ENCODE peak calls at places on chromosomes 3 and 15, in four cellular contexts. B is mammary epithelial cell; M is CD8-positive, alpha-beta T cell; J is ascending aorta. A is an unnamed sample.

GRCh38 chr3:31016196-31016595 is 121.7 kb upstream of the GADL1 start:
- DNase-seq in B (no peak), J (no peak), M (no peak), A (no peak)

GRCh38 chr15:25931846-25932245 is 68.7 kb upstream of the ATP10A start:
- DNase-seq in J (no peak), M (no peak), B (no peak), A (no peak)

GRCh38 chr3:12948891-12949711 is 107.7 kb upstream of the RPL32 start:
- DNase-seq in M (no peak), J (no peak), B (peak; percentile 28), A (peak; percentile 22)

GRCh38 chr3:129936757-129937156 is 37.8 kb upstream of the TRH start:
- DNase-seq in B (peak; percentile 72), M (no peak), J (no peak), A (peak; percentile 27)

GRCh38 chr3:197376020-197376419 is 77.6 kb upstream of the DLG1 start:
- DNase-seq in B (peak; percentile 95), J (no peak), M (no peak), A (no peak)

GRCh38 chr3:127694467-127695215 is 21.9 kb downstream of the ABTB1 start:
- DNase-seq in B (peak; percentile 55), M (peak; percentile 70), J (no peak), A (peak; percentile 92)

GRCh38 chr3:66411436-66411835 is 89.4 kb downstream of the LRIG1 start:
- DNase-seq in J (no peak), B (no peak), M (no peak), A (no peak)

GRCh38 chr15:91478717-91479191 is 374.8 kb upstream of the SLCO3A1 start:
- DNase-seq in M (no peak), J (no peak), B (no peak), A (no peak)

GRCh38 chr3:46833346-46834300 is 29.6 kb downstream of the MYL3 start:
- DNase-seq in B (no peak), M (no peak), J (no peak), A (no peak)

GRCh38 chr3:159796226-159796625 is 192.4 kb upstream of the IL12A start:
- DNase-seq in B (no peak), M (no peak), J (no peak), A (no peak)

GRCh38 chr15:40274350-40275274 is 8.3 kb downstream of the ANKRD63 start:
- DNase-seq in J (peak; percentile 31), B (peak; percentile 60), M (peak; percentile 94), A (peak; percentile 80)

GRCh38 chr15:59379524-59379923 is 6.9 kb upstream of the MYO1E start:
- DNase-seq in B (no peak), M (no peak), J (no peak), A (no peak)

GRCh38 chr3:52244061-52244628 is 1.4 kb upstream of the PPM1M start:
- DNase-seq in M (no peak), B (peak; percentile 81), J (no peak), A (peak; percentile 11)

GRCh38 chr3:148643389-148643840 is 54.3 kb upstream of the AGTR1 start:
- DNase-seq in B (peak; percentile 19), J (no peak), M (no peak), A (no peak)

GRCh38 chr3:190865828-190866227 is 3.3 kb upstream of the GMNC start:
- DNase-seq in M (no peak), B (no peak), J (no peak), A (peak; percentile 13)

GRCh38 chr3:57089043-57089442 is 28.6 kb downstream of the SPATA12 start:
- DNase-seq in M (no peak), J (no peak), B (no peak), A (no peak)

GRCh38 chr15:82995076-82995475 is 9.1 kb downstream of the RAMAC start:
- DNase-seq in M (no peak), J (no peak), B (no peak), A (no peak)

GRCh38 chr15:89575656-89576416 is 567 bp downstream of the TICRR start:
- DNase-seq in J (no peak), B (peak; percentile 37), M (no peak), A (no peak)

GRCh38 chr3:137097852-137098251 is 140.1 kb downstream of the IL20RB start:
- DNase-seq in M (no peak), J (no peak), B (no peak), A (no peak)

GRCh38 chr15:44788748-44789147 is 52.4 kb downstream of the TRIM69 start:
- DNase-seq in M (no peak), B (no peak), J (no peak), A (no peak)

GRCh38 chr3:49501258-49501609 is 31.2 kb downstream of the DAG1 start:
- DNase-seq in M (no peak), B (no peak), J (no peak), A (no peak)

DNA sequence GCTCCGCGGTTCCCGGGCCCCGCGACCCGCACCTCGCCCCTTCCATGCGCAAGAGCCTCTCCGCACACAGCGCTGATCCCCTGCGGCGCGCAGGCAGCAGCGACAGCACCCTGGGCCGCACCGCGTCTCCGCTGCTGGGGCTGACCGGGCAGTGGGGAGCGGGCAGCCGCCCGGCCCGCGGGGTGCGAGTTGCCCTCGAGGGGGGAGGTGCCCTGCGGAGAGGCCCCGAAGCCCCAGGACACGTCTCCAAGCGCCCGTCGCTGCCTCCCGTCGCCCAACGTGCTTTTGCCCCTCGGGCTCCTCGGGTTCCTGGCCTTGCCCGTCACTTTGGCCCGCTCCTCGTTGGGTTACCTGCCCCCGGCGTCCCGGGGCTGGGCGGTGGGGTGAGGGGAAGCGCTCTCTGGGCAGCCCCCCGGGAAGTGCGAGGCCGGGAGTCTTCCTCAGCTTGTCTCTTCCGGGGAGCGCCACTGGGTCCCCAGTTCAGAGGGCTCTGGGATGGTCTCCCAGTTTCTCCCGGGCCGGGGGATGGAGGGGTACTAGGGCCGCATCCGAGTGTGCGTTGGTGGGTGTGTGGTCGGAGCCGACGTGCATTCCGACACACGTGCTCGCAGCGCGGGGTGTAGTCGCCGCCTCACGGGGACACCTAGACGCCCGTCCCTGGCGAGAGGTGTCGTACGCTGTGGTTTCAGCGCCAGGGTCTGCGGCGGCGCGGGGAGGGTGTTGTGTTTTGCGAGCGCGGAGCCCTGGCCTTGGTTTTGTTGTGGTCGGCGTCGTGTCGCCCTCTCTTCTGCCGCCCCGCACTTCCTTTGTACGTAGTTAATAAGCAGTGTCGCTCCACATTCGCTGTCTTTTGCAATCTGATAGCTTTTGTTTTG is 1.9 kb downstream of the IGF1R start:
- DNase-seq in J (no peak), B (peak; percentile 37), M (peak; percentile 66), A (peak; percentile 56)
- H3K27ac ChIP-seq in J (peak overlapping the region; percentile 93), B (peak overlapping the region; percentile 91), M (peak overlapping the region; percentile 88), A (peak overlapping the region; percentile 52)

DNA sequence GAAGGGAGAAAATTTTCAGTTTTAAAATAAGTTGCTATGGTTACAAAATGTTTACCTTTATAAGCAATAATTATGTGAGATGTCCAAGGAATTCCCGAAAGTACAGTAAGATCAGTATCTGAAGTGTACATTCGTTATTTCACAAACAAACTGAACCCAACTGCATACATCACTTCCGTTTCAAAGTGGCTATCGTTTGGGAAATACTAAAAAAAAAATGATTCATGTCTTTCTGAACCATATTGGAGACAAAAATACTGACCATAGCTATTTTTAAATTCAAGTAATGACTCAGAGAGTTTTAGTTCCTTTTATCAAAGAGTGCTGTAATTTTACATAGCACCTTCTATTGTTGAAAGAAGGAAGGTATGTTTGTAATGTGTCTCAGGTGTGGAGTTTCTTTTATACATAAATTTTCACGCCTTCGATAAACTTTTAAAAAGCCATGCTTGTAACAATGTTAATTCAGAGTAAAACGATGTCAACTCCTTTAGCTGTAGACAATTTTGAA is 8.0 kb upstream of the ANKRD28 start:
- DNase-seq in B (no peak), M (no peak), J (no peak), A (no peak)
- H3K27ac ChIP-seq in B (peak overlapping the region; percentile 12), M (no peak overlapping the region), J (peak overlapping the region; percentile 43), A (peak overlapping the region; percentile 45)

DNA sequence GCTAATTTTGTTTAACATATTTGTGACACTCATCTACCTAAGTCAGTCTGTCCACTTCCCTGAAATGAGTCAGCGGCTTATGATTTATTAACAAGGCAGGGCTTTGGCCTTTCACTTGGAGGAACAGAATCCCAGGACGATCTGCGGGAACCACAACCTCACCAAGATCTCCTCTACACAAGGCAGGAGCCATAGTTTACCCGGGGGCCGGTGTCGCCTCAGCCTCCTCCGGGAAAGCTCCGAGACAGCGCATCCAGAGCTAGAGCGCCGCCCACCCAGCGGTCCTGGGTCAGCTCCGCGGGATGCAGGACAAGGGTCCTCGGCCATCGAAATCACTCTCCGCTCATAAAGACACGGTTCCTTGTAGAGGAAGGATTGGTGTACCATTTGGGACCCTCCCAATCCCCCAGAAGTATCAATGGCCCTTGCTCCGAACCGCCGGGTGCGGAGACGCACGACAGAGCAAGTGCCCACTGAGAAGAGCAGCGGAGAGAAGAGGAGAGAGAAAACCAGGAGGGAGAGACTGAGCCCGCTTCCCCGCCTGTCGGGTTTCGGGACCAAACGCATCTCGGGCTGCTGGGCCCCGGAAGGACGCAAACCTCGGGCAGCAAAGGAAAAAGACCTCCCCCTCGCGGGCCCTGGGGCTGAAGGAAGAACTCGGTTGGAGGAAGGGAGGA is 13.1 kb upstream of the ALCAM start:
- DNase-seq in J (no peak), B (no peak), M (no peak), A (peak; percentile 33)
- H3K27ac ChIP-seq in J (peak overlapping the region; percentile 54), B (no peak overlapping the region), M (no peak overlapping the region), A (peak overlapping the region; percentile 9)

GRCh38 chr15:60652245-60652644 is 173.3 kb upstream of the ICE2 start:
- DNase-seq in M (no peak), B (no peak), J (no peak), A (no peak)
- H3K27ac ChIP-seq in M (no peak overlapping the region), B (no peak overlapping the region), J (no peak overlapping the region), A (no peak overlapping the region)

DNA sequence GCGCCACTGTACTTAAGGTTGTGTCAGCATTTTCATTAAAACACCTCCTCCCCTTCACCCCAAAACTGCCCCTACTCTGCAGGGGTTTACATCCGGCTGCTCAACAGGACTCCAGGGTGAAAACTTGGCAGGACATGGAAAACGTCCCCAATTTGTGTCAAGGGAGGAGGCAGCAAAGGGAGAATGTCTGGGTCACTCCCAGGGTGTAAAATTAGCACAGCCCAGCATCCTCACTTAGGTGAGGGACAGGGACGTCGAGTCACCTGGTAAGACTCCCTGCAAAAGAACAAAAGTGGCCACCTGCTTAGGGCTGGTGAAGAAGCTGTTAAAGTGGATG is 532.3 kb downstream of the FOXP1 start:
- DNase-seq in M (no peak), J (no peak), B (no peak), A (no peak)
- H3K27ac ChIP-seq in M (peak overlapping the region; percentile 10), J (peak overlapping the region; percentile 45), B (no peak overlapping the region), A (no peak overlapping the region)

GRCh38 chr15:43516801-43517353 is 531 bp upstream of the MAP1A start:
- DNase-seq in J (no peak), M (peak; percentile 19), B (no peak), A (no peak)
- H3K27ac ChIP-seq in J (peak overlapping the region; percentile 81), M (no peak overlapping the region), B (no peak overlapping the region), A (no peak overlapping the region)

DNA sequence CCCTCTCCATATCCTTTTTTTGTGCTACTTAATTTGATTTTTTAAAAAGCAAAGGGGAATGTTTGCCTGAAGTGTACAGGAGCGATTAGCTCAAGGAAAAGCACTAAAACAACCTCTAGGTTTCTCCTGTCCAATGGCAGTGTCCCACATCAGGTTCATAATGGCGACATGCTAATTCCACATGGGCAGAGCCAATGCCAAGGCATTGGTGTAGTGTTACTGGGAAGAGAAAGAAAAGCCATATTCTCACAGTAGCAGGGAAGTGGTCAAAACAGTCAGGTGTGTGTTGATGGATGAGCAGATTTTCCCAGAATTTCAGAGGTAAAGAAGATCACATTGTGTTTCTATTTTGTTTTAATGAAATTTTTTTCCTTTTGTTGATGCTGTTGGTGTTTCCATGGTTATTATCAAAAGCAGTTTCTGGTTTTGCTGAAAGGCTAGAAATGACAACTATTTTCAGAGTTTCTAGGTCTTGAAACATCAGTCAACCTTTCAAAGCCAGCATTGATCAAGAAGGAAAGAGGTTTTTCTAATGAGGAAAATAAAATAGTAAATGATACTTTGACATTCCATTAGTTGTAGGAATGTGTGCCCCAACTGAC is 65.2 kb downstream of the FNDC3B start:
- DNase-seq in J (no peak), M (no peak), B (peak; percentile 54), A (peak; percentile 73)
- H3K27ac ChIP-seq in J (peak overlapping the region; percentile 43), M (no peak overlapping the region), B (peak overlapping the region; percentile 95), A (peak overlapping the region; percentile 66)

GRCh38 chr15:53210653-53211052 is 420.5 kb upstream of the ONECUT1 start:
- DNase-seq in J (no peak), B (no peak), M (no peak), A (no peak)
- H3K27ac ChIP-seq in J (no peak overlapping the region), B (no peak overlapping the region), M (no peak overlapping the region), A (no peak overlapping the region)

A was measured in body of pancreas.